ENCODE peak calls at places on chromosomes 5 and 9, in six cellular contexts. A is ovary; E is AG04450; B is CD8-positive, alpha-beta T cell; G is mammary epithelial cell; C is cardiac muscle cell. W is an unnamed sample.
A peak's percentile ranks its signal among the peaks of the same experiment; 100 is the strongest.

GRCh38 chr5:5941486-5941885 is 436.9 kb downstream of the MED10 start:
- DNase-seq in A (no peak), E (no peak), B (no peak), G (no peak), C (no peak), W (no peak)

GRCh38 chr9:127505396-127506116 is 54.2 kb downstream of the LRSAM1 start:
- DNase-seq in A (no peak), E (no peak), B (no peak), G (no peak), C (peak; percentile 47), W (no peak)

GRCh38 chr9:83707518-83707767 is 315 bp downstream of the UBQLN1 start:
- DNase-seq in A (no peak), E (no peak), B (no peak), G (peak; percentile 84), C (no peak), W (no peak)

GRCh38 chr9:136968333-136969127 is 8.8 kb upstream of the PTGDS start:
- DNase-seq in A (no peak), E (no peak), B (no peak), G (no peak), C (no peak), W (no peak)

GRCh38 chr5:133582971-133583370 is 29.4 kb downstream of the FSTL4 start:
- DNase-seq in A (no peak), E (no peak), B (no peak), G (no peak), C (no peak), W (no peak)

GRCh38 chr9:68755752-68756151 is 50.7 kb downstream of the PIP5K1B start:
- DNase-seq in A (no peak), E (no peak), B (no peak), G (no peak), C (no peak), W (no peak)

GRCh38 chr5:154756871-154757646 is 1.9 kb downstream of the LARP1 start:
- DNase-seq in A (peak; percentile 73), E (no peak), B (peak; percentile 65), G (peak; percentile 29), C (peak; percentile 51), W (no peak)

GRCh38 chr9:23824241-23825142 is 1.5 kb downstream of the ELAVL2 start:
- DNase-seq in A (no peak), E (no peak), B (no peak), G (peak; percentile 60), C (peak; percentile 81), W (no peak)

GRCh38 chr9:12708562-12709298 is 15.5 kb downstream of the TYRP1 start:
- DNase-seq in A (no peak), E (no peak), B (no peak), G (peak; percentile 73), C (no peak), W (no peak)

GRCh38 chr5:14209836-14210235 is 66.7 kb downstream of the TRIO start:
- DNase-seq in A (no peak), E (no peak), B (no peak), G (no peak), C (no peak), W (no peak)

GRCh38 chr5:14211818-14212799 is 69.0 kb downstream of the TRIO start:
- DNase-seq in A (no peak), E (no peak), B (no peak), G (no peak), C (no peak), W (no peak)

GRCh38 chr5:14208071-14209021 is 65.2 kb downstream of the TRIO start:
- DNase-seq in A (no peak), E (peak; percentile 80), B (no peak), G (peak; percentile 90), C (no peak), W (peak; percentile 85)

GRCh38 chr5:14210729-14211128 is 67.6 kb downstream of the TRIO start:
- DNase-seq in A (no peak), E (no peak), B (no peak), G (no peak), C (no peak), W (no peak)

GRCh38 chr5:14209222-14209822 is 66.2 kb downstream of the TRIO start:
- DNase-seq in A (no peak), E (no peak), B (no peak), G (no peak), C (no peak), W (no peak)
- H3K4me3 ChIP-seq in A (no peak overlapping the region), E (no peak overlapping the region), B (no peak overlapping the region), G (no peak overlapping the region), C (no peak overlapping the region), W (peak overlapping the region; percentile 34)

DNA sequence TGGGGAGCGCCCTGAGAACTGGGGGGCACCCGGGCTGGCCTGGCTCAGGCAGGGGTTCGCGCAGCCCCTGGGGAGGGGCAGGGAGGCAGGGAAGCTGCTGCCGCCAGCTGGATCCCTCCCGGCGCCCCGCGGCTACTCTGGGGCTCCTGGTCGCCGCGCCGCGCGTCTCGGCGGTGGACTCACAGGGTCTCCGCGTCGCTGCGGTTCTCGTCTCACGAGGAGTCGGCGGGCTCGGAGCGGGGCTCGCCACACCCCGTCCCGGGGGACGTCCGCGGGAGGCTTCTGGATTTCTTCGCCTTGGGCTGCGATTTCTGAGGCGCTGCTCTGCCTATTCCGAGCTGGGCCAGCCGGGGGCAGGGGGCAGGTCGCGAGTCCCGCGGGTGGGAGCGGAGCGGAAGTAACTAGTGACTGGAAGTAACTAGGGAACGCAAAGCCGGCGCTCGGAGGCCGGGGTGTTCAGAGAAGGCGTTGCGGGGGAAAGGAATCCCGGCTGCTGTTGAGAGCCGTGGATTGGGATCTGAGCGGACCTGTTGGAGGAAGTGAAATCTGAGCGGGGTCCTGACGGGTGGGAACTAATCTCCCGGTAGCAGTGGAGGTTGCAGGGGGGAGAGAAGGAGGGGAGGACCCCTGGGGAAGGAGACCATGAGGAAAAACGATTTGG is 509 bp downstream of the CYSTM1 start:
- DNase-seq in A (peak; percentile 83), E (no peak), B (peak; percentile 70), G (peak; percentile 40), C (peak; percentile 87), W (no peak)
- TF ChIP-seq CTCF in A (peak; percentile 14), E (peak; percentile 36), B (no peak), G (peak; percentile 27), C (peak; percentile 26), W (peak; percentile 12)

DNA sequence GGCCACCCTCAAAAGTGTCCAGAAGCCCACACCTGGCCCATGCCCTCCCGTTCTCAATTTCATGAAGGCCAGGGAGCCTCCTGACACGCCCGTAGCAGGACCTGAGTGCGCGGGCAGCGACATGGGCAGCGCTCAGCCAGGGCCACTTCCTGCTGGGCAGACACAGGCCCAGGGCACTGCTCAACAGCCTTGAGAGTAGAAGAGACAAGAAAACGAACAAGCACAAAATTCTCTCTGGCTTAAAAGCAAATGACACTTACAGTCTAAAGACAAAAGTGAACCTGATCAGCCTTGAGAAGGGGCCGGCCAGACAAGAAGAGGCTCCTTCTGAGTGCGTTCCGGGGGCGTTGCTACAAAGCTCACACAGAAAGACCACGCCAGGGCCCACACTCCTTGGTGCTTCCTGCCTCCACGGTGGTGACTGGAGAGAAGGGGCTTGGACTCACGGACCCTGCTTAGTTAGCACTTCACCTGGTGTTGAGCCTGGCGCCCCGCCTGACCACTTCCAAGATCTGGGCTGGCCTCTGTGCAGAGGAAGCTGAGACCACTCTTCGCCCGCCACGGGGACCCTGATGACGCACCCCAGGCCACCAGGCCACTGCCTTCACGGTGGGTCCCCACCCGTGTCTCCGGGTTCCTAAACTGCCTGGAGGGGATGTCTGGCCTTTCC is 1.5 kb downstream of the SLC12A7 start:
- DNase-seq in A (no peak), E (no peak), B (no peak), G (no peak), C (no peak), W (no peak)
- H3K4me3 ChIP-seq in A (peak overlapping the region; percentile 96), E (peak overlapping the region; percentile 56), B (peak overlapping the region; percentile 83), G (peak overlapping the region; percentile 88), C (peak overlapping the region; percentile 91), W (peak overlapping the region; percentile 52)

DNA sequence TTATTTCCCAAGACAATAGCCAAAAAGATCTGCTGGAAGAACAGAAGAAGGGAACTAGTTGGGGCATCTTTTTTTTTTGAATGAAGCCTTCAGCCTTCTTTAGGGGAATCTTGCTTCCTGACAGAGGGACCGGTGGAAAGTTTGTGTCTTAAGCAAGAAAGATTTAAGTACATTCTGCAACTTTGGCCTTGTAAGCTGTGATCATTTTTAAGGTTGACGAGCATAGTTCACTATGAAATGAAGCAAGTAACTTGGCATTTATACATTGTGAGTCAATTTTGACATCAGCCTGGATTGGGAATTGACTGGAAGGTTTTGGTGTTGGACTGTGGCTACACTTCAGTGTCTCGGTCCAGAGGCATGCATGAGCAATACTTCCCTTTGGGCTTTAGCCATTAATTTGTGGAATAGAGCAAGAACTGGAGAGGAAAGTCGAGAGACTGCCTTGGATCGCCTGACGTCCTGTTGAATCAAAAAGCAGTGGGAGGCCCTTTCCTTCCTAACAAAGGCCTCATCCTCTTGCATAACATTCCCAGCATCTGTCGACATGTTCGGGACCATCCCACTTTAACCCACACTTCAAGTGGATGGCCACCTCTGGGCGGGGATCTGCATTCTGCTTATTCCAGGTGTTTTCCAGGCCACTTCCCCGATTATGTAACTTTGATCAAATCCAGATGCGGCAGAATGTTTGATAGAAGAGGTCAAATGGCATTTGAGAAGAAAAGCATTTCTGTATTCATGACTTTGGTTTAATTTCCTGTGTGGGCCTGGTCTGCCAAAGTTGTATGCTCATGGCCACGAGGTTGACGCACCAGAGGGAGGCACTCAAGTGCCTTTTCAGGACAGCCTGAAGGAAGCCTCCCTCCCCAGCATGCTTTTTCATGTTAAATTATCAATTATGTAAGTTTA is 12.5 kb downstream of the ABL1 start:
- DNase-seq in A (peak; percentile 66), E (peak; percentile 97), B (no peak), G (peak; percentile 98), C (no peak), W (no peak)
- TF ChIP-seq CTCF in A (no peak), E (peak; percentile 36), B (no peak), G (peak; percentile 41), C (peak; percentile 48), W (no peak)

DNA sequence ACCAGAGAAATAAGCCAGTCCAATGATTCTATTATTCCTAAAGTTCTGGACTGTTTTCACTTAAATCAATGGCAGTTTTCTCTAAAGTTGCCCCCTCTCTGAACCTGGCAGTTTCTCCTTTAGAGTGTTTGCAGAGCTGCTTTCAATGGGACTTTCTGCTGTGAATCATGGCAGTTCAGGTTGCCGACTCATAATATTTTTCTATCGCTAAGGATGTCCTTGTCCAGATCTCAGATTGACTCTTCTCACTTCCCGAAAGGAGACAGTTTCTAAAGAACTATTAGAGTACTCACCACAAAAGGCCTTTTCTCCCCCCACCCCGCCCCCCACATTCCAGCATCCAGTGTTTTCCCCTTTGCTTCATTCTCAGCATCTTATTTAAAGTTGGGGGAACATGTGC is 443.5 kb upstream of the KLF4 start:
- DNase-seq in A (no peak), E (no peak), B (no peak), G (peak; percentile 38), C (no peak), W (no peak)
- H3K4me3 ChIP-seq in A (no peak overlapping the region), E (no peak overlapping the region), B (no peak overlapping the region), G (no peak overlapping the region), C (no peak overlapping the region), W (no peak overlapping the region)

GRCh38 chr9:80885894-80886293 is 803.5 kb downstream of the TLE1 start:
- DNase-seq in A (peak; percentile 36), E (no peak), B (no peak), G (no peak), C (no peak), W (no peak)
- TF ChIP-seq CTCF in A (no peak), E (no peak), B (no peak), G (peak; percentile 49), C (peak; percentile 34), W (no peak)

W was measured in GM12864.